ENCODE peak calls at places on chromosomes 16 and 17, in five cellular contexts. One of them, this sample, is unnamed.

GRCh38 chr17:64291268-64291851 is 28.3 kb upstream of the TEX2 start:
- DNase-seq in H1: no peak
- DNase-seq in GM12878: no peak
- DNase-seq in GM12891: no peak
- DNase-seq in HepG2: peak
- DNase-seq in this sample: no peak

GRCh38 chr16:89304941-89305705 is 87.6 kb downstream of the ZNF778 start:
- DNase-seq in HepG2: no peak
- DNase-seq in H1: no peak
- DNase-seq in GM12891: no peak
- DNase-seq in GM12878: no peak
- DNase-seq in this sample: no peak

GRCh38 chr17:13462161-13462560 is 139.6 kb downstream of the HS3ST3A1 start:
- DNase-seq in GM12891: no peak
- DNase-seq in HepG2: peak
- DNase-seq in H1: no peak
- DNase-seq in GM12878: no peak
- DNase-seq in this sample: no peak

GRCh38 chr17:76353004-76353598 is 615 bp downstream of the PRPSAP1 start:
- DNase-seq in GM12891: peak
- DNase-seq in GM12878: no peak
- DNase-seq in H1: peak
- DNase-seq in HepG2: no peak
- DNase-seq in this sample: peak

GRCh38 chr17:19275457-19276082 is 38.4 kb downstream of the EPN2 start:
- DNase-seq in GM12878: no peak
- DNase-seq in GM12891: no peak
- DNase-seq in H1: no peak
- DNase-seq in HepG2: no peak
- DNase-seq in this sample: no peak

GRCh38 chr16:11560701-11561439 is 25.8 kb downstream of the LITAF start:
- DNase-seq in H1: peak
- DNase-seq in HepG2: no peak
- DNase-seq in GM12891: no peak
- DNase-seq in GM12878: no peak
- DNase-seq in this sample: no peak

GRCh38 chr17:42660692-42661345 is 1.7 kb downstream of the TUBG2 start:
- DNase-seq in H1: no peak
- DNase-seq in GM12878: no peak
- DNase-seq in GM12891: no peak
- DNase-seq in HepG2: no peak
- DNase-seq in this sample: no peak

GRCh38 chr17:76051071-76051467 is 21.2 kb downstream of the SRP68 start:
- DNase-seq in HepG2: no peak
- DNase-seq in GM12878: no peak
- DNase-seq in H1: no peak
- DNase-seq in GM12891: no peak
- DNase-seq in this sample: no peak

GRCh38 chr16:88403794-88404581 is 21.2 kb downstream of the ZNF469 start:
- DNase-seq in H1: no peak
- DNase-seq in GM12891: no peak
- DNase-seq in HepG2: no peak
- DNase-seq in GM12878: no peak
- DNase-seq in this sample: no peak

GRCh38 chr17:82884341-82884871 is 44.6 kb upstream of the ZNF750 start:
- DNase-seq in GM12878: no peak
- DNase-seq in GM12891: no peak
- DNase-seq in HepG2: no peak
- DNase-seq in H1: no peak
- DNase-seq in this sample: no peak

GRCh38 chr16:19660432-19660831 is 57.6 kb downstream of the KNOP1 start:
- DNase-seq in HepG2: no peak
- DNase-seq in H1: no peak
- DNase-seq in GM12891: no peak
- DNase-seq in GM12878: no peak
- DNase-seq in this sample: no peak

GRCh38 chr17:76139801-76140660 is 1.0 kb downstream of the FOXJ1 start:
- DNase-seq in H1: peak
- DNase-seq in GM12891: peak
- DNase-seq in GM12878: no peak
- DNase-seq in HepG2: no peak
- DNase-seq in this sample: peak

GRCh38 chr17:74777884-74778490 is 1.8 kb upstream of the NAT9 start:
- DNase-seq in GM12878: no peak
- DNase-seq in H1: no peak
- DNase-seq in HepG2: no peak
- DNase-seq in GM12891: no peak
- DNase-seq in this sample: no peak

GRCh38 chr17:12195418-12195817 is 174.7 kb downstream of the MAP2K4 start:
- DNase-seq in HepG2: no peak
- DNase-seq in H1: no peak
- DNase-seq in GM12891: no peak
- DNase-seq in GM12878: no peak
- DNase-seq in this sample: no peak

GRCh38 chr17:49939318-49939717 is 29.7 kb upstream of the DLX4 start:
- DNase-seq in GM12891: no peak
- DNase-seq in HepG2: peak
- DNase-seq in GM12878: no peak
- DNase-seq in H1: no peak
- DNase-seq in this sample: no peak

GRCh38 chr16:57480127-57480753 is 6.1 kb downstream of the DOK4 start:
- DNase-seq in GM12891: no peak
- DNase-seq in HepG2: peak
- DNase-seq in GM12878: no peak
- DNase-seq in H1: no peak
- DNase-seq in this sample: no peak

GRCh38 chr16:57480754-57481230 is 5.5 kb downstream of the DOK4 start:
- DNase-seq in HepG2: no peak
- DNase-seq in GM12878: no peak
- DNase-seq in H1: no peak
- DNase-seq in GM12891: no peak
- DNase-seq in this sample: no peak

GRCh38 chr16:57478396-57479024 is 7.8 kb downstream of the DOK4 start:
- DNase-seq in HepG2: no peak
- DNase-seq in GM12891: no peak
- DNase-seq in GM12878: no peak
- DNase-seq in H1: no peak
- DNase-seq in this sample: no peak

GRCh38 chr16:57479043-57479421 is 7.3 kb downstream of the DOK4 start:
- DNase-seq in GM12891: no peak
- DNase-seq in HepG2: no peak
- DNase-seq in H1: peak
- DNase-seq in GM12878: no peak
- DNase-seq in this sample: no peak

GRCh38 chr16:57479422-57480126 is 6.7 kb downstream of the DOK4 start:
- DNase-seq in GM12878: no peak
- DNase-seq in H1: peak
- DNase-seq in GM12891: no peak
- DNase-seq in HepG2: peak
- DNase-seq in this sample: no peak
- TF ChIP-seq TAF1 in GM12878: no peak
- TF ChIP-seq TAF1 in H1: no peak
- TF ChIP-seq TAF1 in GM12891: no peak
- TF ChIP-seq TAF1 in HepG2: no peak
- TF ChIP-seq TAF1 in this sample: no peak

GRCh38 chr17:55274371-55275255 is 9.9 kb downstream of the HLF start:
- DNase-seq in H1: no peak
- DNase-seq in HepG2: no peak
- DNase-seq in GM12878: no peak
- DNase-seq in GM12891: no peak
- DNase-seq in this sample: no peak
- TF ChIP-seq POLR2A in H1: no peak
- TF ChIP-seq POLR2A in HepG2: peak
- TF ChIP-seq POLR2A in GM12878: no peak
- TF ChIP-seq POLR2A in GM12891: no peak
- TF ChIP-seq POLR2A in this sample: no peak

DNA sequence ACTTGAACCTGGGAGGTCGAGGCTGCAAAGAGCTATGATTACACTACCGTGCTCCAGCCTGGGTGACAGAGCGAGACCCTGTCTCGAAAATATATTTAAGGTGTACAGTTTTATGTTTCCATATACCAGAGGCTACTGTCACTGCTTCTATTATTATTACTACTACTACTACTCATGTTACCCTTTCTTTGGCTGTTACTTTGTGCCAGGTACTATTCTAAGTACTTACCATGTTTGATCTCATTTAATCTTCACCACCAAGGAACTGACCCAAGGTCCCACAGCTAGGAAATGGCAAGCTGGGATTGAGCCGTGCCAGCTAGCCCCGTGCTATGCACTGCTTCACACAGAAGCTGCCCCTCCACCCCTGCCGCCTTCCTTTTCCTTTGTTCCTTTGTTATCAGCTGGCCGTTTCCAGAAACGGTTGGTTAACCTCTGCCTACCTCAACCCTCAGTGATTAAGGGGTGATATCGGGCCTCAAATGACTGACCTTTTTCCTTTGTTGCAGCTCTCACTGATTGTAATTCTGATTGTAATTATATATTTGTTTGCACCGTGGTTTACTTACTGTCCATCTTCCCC is 78.4 kb downstream of the ABCC1 start:
- DNase-seq in HepG2: no peak
- DNase-seq in H1: no peak
- DNase-seq in GM12891: no peak
- DNase-seq in GM12878: no peak
- DNase-seq in this sample: no peak
- TF ChIP-seq TAF1 in HepG2: no peak
- TF ChIP-seq TAF1 in H1: no peak
- TF ChIP-seq TAF1 in GM12891: no peak
- TF ChIP-seq TAF1 in GM12878: no peak
- TF ChIP-seq TAF1 in this sample: no peak

GRCh38 chr17:65560628-65561371 is 648 bp downstream of the AXIN2 start:
- DNase-seq in GM12878: no peak
- DNase-seq in HepG2: peak
- DNase-seq in GM12891: peak
- DNase-seq in H1: peak
- DNase-seq in this sample: peak
- TF ChIP-seq POLR2A in GM12878: no peak
- TF ChIP-seq POLR2A in HepG2: peak
- TF ChIP-seq POLR2A in GM12891: no peak
- TF ChIP-seq POLR2A in H1: no peak
- TF ChIP-seq POLR2A in this sample: no peak

GRCh38 chr16:15542261-15542660 is 100.7 kb downstream of the MARF1 start:
- DNase-seq in GM12891: no peak
- DNase-seq in H1: no peak
- DNase-seq in HepG2: no peak
- DNase-seq in GM12878: no peak
- DNase-seq in this sample: no peak
- TF ChIP-seq TAF1 in GM12891: no peak
- TF ChIP-seq TAF1 in H1: no peak
- TF ChIP-seq TAF1 in HepG2: no peak
- TF ChIP-seq TAF1 in GM12878: no peak
- TF ChIP-seq TAF1 in this sample: no peak

GRCh38 chr17:1322469-1322868 is 43.0 kb downstream of the TRARG1 start:
- DNase-seq in GM12878: no peak
- DNase-seq in HepG2: no peak
- DNase-seq in GM12891: no peak
- DNase-seq in H1: no peak
- DNase-seq in this sample: no peak

GRCh38 chr17:1324201-1324750 is 44.8 kb downstream of the TRARG1 start:
- DNase-seq in HepG2: no peak
- DNase-seq in H1: no peak
- DNase-seq in GM12878: no peak
- DNase-seq in GM12891: no peak
- DNase-seq in this sample: no peak

GRCh38 chr17:1323336-1323735 is 43.9 kb downstream of the TRARG1 start:
- DNase-seq in H1: no peak
- DNase-seq in GM12891: no peak
- DNase-seq in GM12878: no peak
- DNase-seq in HepG2: no peak
- DNase-seq in this sample: no peak

GRCh38 chr17:1325766-1326165 is 46.3 kb downstream of the TRARG1 start:
- DNase-seq in GM12891: no peak
- DNase-seq in GM12878: no peak
- DNase-seq in H1: no peak
- DNase-seq in HepG2: no peak
- DNase-seq in this sample: no peak

GRCh38 chr17:1322014-1322428 is 42.6 kb downstream of the TRARG1 start:
- DNase-seq in H1: no peak
- DNase-seq in GM12891: no peak
- DNase-seq in GM12878: no peak
- DNase-seq in HepG2: no peak
- DNase-seq in this sample: no peak
- TF ChIP-seq POLR2A in H1: no peak
- TF ChIP-seq POLR2A in GM12891: no peak
- TF ChIP-seq POLR2A in GM12878: no peak
- TF ChIP-seq POLR2A in HepG2: no peak
- TF ChIP-seq POLR2A in this sample: no peak

DNA sequence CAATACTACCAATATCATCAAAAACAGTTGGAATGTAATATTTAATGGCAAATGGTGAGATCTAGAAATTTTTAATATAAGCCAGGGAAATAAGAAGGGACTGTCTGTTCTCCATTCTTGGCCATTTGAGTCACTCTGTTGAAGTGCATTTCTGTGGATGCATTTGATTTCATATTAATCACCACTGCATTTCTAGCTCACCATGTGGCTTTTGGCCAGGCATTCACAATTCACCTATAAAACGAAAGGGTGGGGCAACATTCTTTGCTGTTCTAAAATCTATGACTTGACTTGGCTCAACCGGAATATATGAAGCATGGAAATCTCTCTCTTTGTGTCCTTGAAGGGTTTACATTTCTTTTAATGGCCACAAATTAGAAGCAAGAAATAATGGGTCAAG is 483.0 kb downstream of the SLC39A11 start:
- DNase-seq in GM12878: no peak
- DNase-seq in H1: no peak
- DNase-seq in HepG2: no peak
- DNase-seq in GM12891: no peak
- DNase-seq in this sample: no peak
- TF ChIP-seq TAF1 in GM12878: no peak
- TF ChIP-seq TAF1 in H1: no peak
- TF ChIP-seq TAF1 in HepG2: no peak
- TF ChIP-seq TAF1 in GM12891: no peak
- TF ChIP-seq TAF1 in this sample: no peak

DNA sequence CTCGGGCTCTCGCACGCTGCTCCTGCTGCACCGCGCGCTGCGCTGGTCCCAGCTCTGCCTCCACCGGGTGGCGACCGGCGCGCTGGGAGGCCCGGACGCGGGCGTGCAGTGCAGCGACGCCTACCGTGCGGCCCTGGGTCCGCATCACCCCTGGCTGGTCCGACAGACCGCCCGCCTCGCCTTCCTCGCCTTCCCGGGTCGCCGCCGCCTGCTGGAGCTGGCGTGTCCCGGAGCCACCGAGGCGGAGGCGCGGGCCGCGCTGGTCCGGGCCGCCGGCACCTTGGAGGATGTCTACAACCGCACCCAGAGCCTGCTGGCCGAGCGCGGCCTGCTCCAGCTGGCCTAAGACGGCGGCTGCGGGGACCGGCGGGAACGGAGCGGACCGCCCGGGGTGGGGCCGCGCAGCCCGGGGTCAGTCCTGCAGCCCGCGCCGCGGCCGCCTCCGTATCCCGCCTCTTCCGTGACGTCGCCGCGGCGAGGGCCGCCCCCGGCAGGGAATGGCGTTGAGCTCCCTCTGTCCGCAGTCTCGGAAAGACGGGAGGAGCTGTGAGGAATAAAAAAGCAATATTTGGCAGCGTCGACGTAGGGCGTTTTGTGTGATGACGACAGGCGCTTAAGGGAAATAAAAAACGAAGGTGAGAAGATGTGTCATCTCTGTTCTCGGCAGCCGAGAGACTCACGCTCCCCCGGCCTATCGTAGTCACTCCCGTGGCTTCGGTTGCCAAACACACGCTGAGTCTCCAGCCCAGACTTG is 1.4 kb downstream of the GLTPD2 start:
- DNase-seq in GM12891: peak
- DNase-seq in GM12878: no peak
- DNase-seq in H1: peak
- DNase-seq in HepG2: peak
- DNase-seq in this sample: peak
- TF ChIP-seq POLR2A in GM12891: no peak
- TF ChIP-seq POLR2A in GM12878: peak
- TF ChIP-seq POLR2A in H1: no peak
- TF ChIP-seq POLR2A in HepG2: no peak
- TF ChIP-seq POLR2A in this sample: peak